ENCODE peak calls at places on chromosomes 7 and 10, in five cellular contexts. E is fibroblast of lung, X is NCI-H2029, Q is NCI-H2171 treated with DMSO at 0.1 percent for 48 hours, O is astrocyte of the spinal cord. P is an unnamed sample.

GRCh38 chr7:87628780-87629569 is 777 bp downstream of the RUNDC3B start:
- DNase-seq in E (peak), X (peak), Q (peak), O (peak), P (no peak)

GRCh38 chr10:75203724-75204123 is 6.9 kb upstream of the VDAC2 start:
- DNase-seq in E (no peak), X (no peak), Q (no peak), O (no peak), P (no peak)

GRCh38 chr10:109958059-109958458 is 34.7 kb upstream of the XPNPEP1 start:
- DNase-seq in E (no peak), X (no peak), Q (peak), O (no peak), P (no peak)

GRCh38 chr7:29035044-29035740 is 77.1 kb upstream of the TRIL start:
- DNase-seq in E (peak), X (no peak), Q (no peak), O (peak), P (no peak)

GRCh38 chr7:1647961-1648631 is 22.0 kb upstream of the ELFN1 start:
- DNase-seq in E (no peak), X (no peak), Q (peak), O (no peak), P (peak)

GRCh38 chr7:47382200-47382599 is 199.7 kb downstream of the TNS3 start:
- DNase-seq in E (no peak), X (no peak), Q (no peak), O (no peak), P (no peak)

GRCh38 chr7:28298870-28299484 is 113.3 kb upstream of the CREB5 start:
- DNase-seq in E (peak), X (peak), Q (peak), O (peak), P (peak)

GRCh38 chr7:92368741-92369140 is 78.5 kb upstream of the GATAD1 start:
- DNase-seq in E (no peak), X (no peak), Q (no peak), O (no peak), P (no peak)

GRCh38 chr10:101238732-101239105 is 9.5 kb upstream of the LBX1 start:
- DNase-seq in E (no peak), X (no peak), Q (no peak), O (no peak), P (no peak)

P was measured in NCI-H1694 treated with DMSO at 0.1 percent for 48 hours.